ENCODE peak calls at places on chromosomes 7 and 10, in seven cellular contexts. X is A172; Q is kidney epithelial cell; V is iris pigment epithelial cell; Z is hepatocyte; H is anterior cingulate cortex; J is activated T-cell treated with anti-CD3 and anti-CD28 coated beads, Interleukin-2, amount 50 U/mL, for 72 hours. P is an unnamed sample.
A peak's percentile ranks its signal among the peaks of the same experiment; 100 is the strongest.

GRCh38 chr7:76403780-76404494 is 5.6 kb downstream of the SSC4D start:
- DNase-seq in X (no peak), Q (no peak), V (no peak), Z (no peak), H (no peak), J (no peak), P (no peak)

GRCh38 chr10:35903021-35903420 is 260.9 kb upstream of the FZD8 start:
- DNase-seq in X (no peak), Q (no peak), V (no peak), Z (no peak), H (no peak), J (no peak), P (no peak)

GRCh38 chr10:33291053-33291592 is 43.3 kb downstream of the NRP1 start:
- DNase-seq in X (peak; percentile 77), Q (peak; percentile 70), V (peak; percentile 92), Z (no peak), H (no peak), J (no peak), P (no peak)

GRCh38 chr7:151080091-151080521 is 503 bp downstream of the FASTK start:
- DNase-seq in X (no peak), Q (no peak), V (peak; percentile 67), Z (peak; percentile 56), H (no peak), J (no peak), P (peak; percentile 48)

GRCh38 chr10:74963549-74963948 is 137.1 kb downstream of the KAT6B start:
- DNase-seq in X (no peak), Q (no peak), V (peak; percentile 28), Z (no peak), H (no peak), J (peak; percentile 4), P (no peak)

GRCh38 chr7:94355389-94355788 is 39.3 kb upstream of the COL1A2 start:
- DNase-seq in X (no peak), Q (no peak), V (peak; percentile 46), Z (peak; percentile 10), H (no peak), J (no peak), P (no peak)

GRCh38 chr10:5297466-5297865 is 67.3 kb upstream of the UCN3 start:
- DNase-seq in X (no peak), Q (no peak), V (peak; percentile 70), Z (no peak), H (no peak), J (peak; percentile 53), P (no peak)

GRCh38 chr10:30472414-30473155 is 38.6 kb downstream of the MAP3K8 start:
- DNase-seq in X (no peak), Q (no peak), V (no peak), Z (no peak), H (no peak), J (no peak), P (no peak)

GRCh38 chr10:59750155-59750945 is 2.9 kb downstream of the MRLN start:
- DNase-seq in X (no peak), Q (no peak), V (peak; percentile 11), Z (no peak), H (no peak), J (no peak), P (no peak)

GRCh38 chr7:144098776-144099175 is 10.6 kb upstream of the OR2A2 start:
- DNase-seq in X (no peak), Q (no peak), V (no peak), Z (no peak), H (no peak), J (no peak), P (no peak)

GRCh38 chr7:120742370-120742769 is 115.6 kb downstream of the TSPAN12 start:
- DNase-seq in X (no peak), Q (no peak), V (no peak), Z (no peak), H (no peak), J (no peak), P (peak; percentile 51)

GRCh38 chr10:132193907-132194552 is 7.3 kb downstream of the DPYSL4 start:
- DNase-seq in X (no peak), Q (no peak), V (peak; percentile 15), Z (peak; percentile 42), H (no peak), J (no peak), P (no peak)

GRCh38 chr10:59587083-59587755 is 122.4 kb downstream of the SLC16A9 start:
- DNase-seq in X (no peak), Q (no peak), V (no peak), Z (no peak), H (no peak), J (no peak), P (no peak)

GRCh38 chr7:24926623-24927539 is 53.1 kb downstream of the OSBPL3 start:
- DNase-seq in X (peak; percentile 67), Q (no peak), V (peak; percentile 85), Z (no peak), H (no peak), J (no peak), P (peak; percentile 28)

GRCh38 chr7:13988011-13988410 is 1.5 kb downstream of the ETV1 start:
- DNase-seq in X (no peak), Q (no peak), V (peak; percentile 72), Z (peak; percentile 16), H (no peak), J (no peak), P (peak; percentile 20)

GRCh38 chr10:6647811-6648526 is 67.9 kb upstream of the PRKCQ start:
- DNase-seq in X (peak; percentile 27), Q (no peak), V (peak; percentile 21), Z (peak; percentile 67), H (peak; percentile 1), J (peak; percentile 73), P (peak; percentile 90)

GRCh38 chr7:13508586-13508985 is 480.9 kb downstream of the ETV1 start:
- DNase-seq in X (no peak), Q (no peak), V (peak; percentile 1), Z (no peak), H (no peak), J (no peak), P (no peak)

GRCh38 chr10:98642281-98642680 is 195.5 kb upstream of the HPS1 start:
- DNase-seq in X (no peak), Q (no peak), V (no peak), Z (no peak), H (no peak), J (no peak), P (no peak)

GRCh38 chr10:132194726-132195125 is 8.0 kb downstream of the DPYSL4 start:
- DNase-seq in X (no peak), Q (no peak), V (no peak), Z (no peak), H (no peak), J (no peak), P (no peak)

GRCh38 chr10:110353244-110354119 is 48.8 kb upstream of the SMNDC1 start:
- DNase-seq in X (peak; percentile 93), Q (no peak), V (peak; percentile 93), Z (peak; percentile 38), H (no peak), J (peak; percentile 86), P (peak; percentile 78)

GRCh38 chr7:1855396-1856160 is 185.5 kb downstream of the ELFN1 start:
- DNase-seq in X (no peak), Q (no peak), V (no peak), Z (no peak), H (no peak), J (no peak), P (no peak)

GRCh38 chr7:128867241-128867640 is 4.6 kb downstream of the ATP6V1F start:
- DNase-seq in X (no peak), Q (no peak), V (no peak), Z (no peak), H (no peak), J (no peak), P (no peak)

GRCh38 chr10:68153473-68154210 is 44.4 kb downstream of the MYPN start:
- DNase-seq in X (peak; percentile 100), Q (peak; percentile 95), V (peak; percentile 95), Z (peak; percentile 85), H (no peak), J (no peak), P (peak; percentile 99)

GRCh38 chr7:13181221-13181620 is 493.8 kb downstream of the ARL4A start:
- DNase-seq in X (peak; percentile 6), Q (peak; percentile 2), V (peak; percentile 12), Z (peak; percentile 8), H (no peak), J (no peak), P (no peak)

GRCh38 chr10:60114765-60115586 is 208.6 kb upstream of the CCDC6 start:
- DNase-seq in X (peak; percentile 67), Q (peak; percentile 26), V (peak; percentile 79), Z (peak; percentile 64), H (no peak), J (no peak), P (peak; percentile 91)

GRCh38 chr7:15582773-15583172 is 21.0 kb upstream of the AGMO start:
- DNase-seq in X (no peak), Q (no peak), V (no peak), Z (no peak), H (no peak), J (no peak), P (no peak)

GRCh38 chr10:97714401-97715258 is 1.1 kb downstream of the MARVELD1 start:
- DNase-seq in X (peak; percentile 61), Q (no peak), V (peak; percentile 82), Z (peak; percentile 87), H (no peak), J (peak; percentile 14), P (peak; percentile 92)

GRCh38 chr7:90625562-90625961 is 29.4 kb downstream of the CDK14 start:
- DNase-seq in X (peak; percentile 68), Q (no peak), V (peak; percentile 52), Z (peak; percentile 78), H (no peak), J (no peak), P (peak; percentile 93)

GRCh38 chr10:102668312-102669110 is 24.2 kb downstream of the TRIM8 start:
- DNase-seq in X (no peak), Q (no peak), V (no peak), Z (no peak), H (peak; percentile 55), J (no peak), P (no peak)

GRCh38 chr7:130947792-130948580 is 214.0 kb upstream of the KLF14 start:
- DNase-seq in X (no peak), Q (no peak), V (no peak), Z (no peak), H (no peak), J (no peak), P (no peak)

GRCh38 chr7:151769189-151769821 is 107.6 kb downstream of the PRKAG2 start:
- DNase-seq in X (no peak), Q (no peak), V (no peak), Z (no peak), H (no peak), J (peak; percentile 61), P (no peak)

GRCh38 chr7:33392143-33392542 is 262.8 kb downstream of the BBS9 start:
- DNase-seq in X (no peak), Q (peak; percentile 1), V (no peak), Z (no peak), H (no peak), J (no peak), P (no peak)

GRCh38 chr7:134875867-134876266 is 96.4 kb downstream of the CALD1 start:
- DNase-seq in X (peak; percentile 19), Q (no peak), V (peak; percentile 78), Z (no peak), H (no peak), J (no peak), P (no peak)

P was measured in mesendoderm.